ENCODE peak calls at places on chromosomes 1 and 21, in six cellular contexts. One of them, this sample, is unnamed.

GRCh38 chr1:7315316-7315715 is 455.8 kb upstream of the VAMP3 start:
- DNase-seq in neuronal stem cell: no peak
- DNase-seq in IMR-90: peak; percentile 49
- DNase-seq in mesendoderm: no peak
- DNase-seq in H1: no peak
- DNase-seq in mesenchymal stem cell: no peak
- DNase-seq in this sample: no peak

GRCh38 chr21:29436143-29436542 is 137.4 kb downstream of the BACH1 start:
- DNase-seq in neuronal stem cell: no peak
- DNase-seq in IMR-90: no peak
- DNase-seq in mesendoderm: no peak
- DNase-seq in H1: no peak
- DNase-seq in mesenchymal stem cell: no peak
- DNase-seq in this sample: no peak

GRCh38 chr1:47738560-47739182 is 258.5 kb downstream of the TRABD2B start:
- DNase-seq in neuronal stem cell: peak; percentile 78
- DNase-seq in IMR-90: peak; percentile 11
- DNase-seq in mesendoderm: peak; percentile 67
- DNase-seq in H1: no peak
- DNase-seq in mesenchymal stem cell: peak; percentile 8
- DNase-seq in this sample: peak; percentile 15

GRCh38 chr1:224873645-224874369 is 55.7 kb upstream of the DNAH14 start:
- DNase-seq in neuronal stem cell: no peak
- DNase-seq in IMR-90: peak; percentile 51
- DNase-seq in mesendoderm: no peak
- DNase-seq in H1: no peak
- DNase-seq in mesenchymal stem cell: peak; percentile 71
- DNase-seq in this sample: no peak

GRCh38 chr21:45985471-45986315 is 4.1 kb downstream of the COL6A1 start:
- DNase-seq in neuronal stem cell: no peak
- DNase-seq in IMR-90: no peak
- DNase-seq in mesendoderm: no peak
- DNase-seq in H1: no peak
- DNase-seq in mesenchymal stem cell: no peak
- DNase-seq in this sample: no peak

GRCh38 chr1:43422995-43423671 is 30.6 kb downstream of the HYI start:
- DNase-seq in neuronal stem cell: no peak
- DNase-seq in IMR-90: no peak
- DNase-seq in mesendoderm: no peak
- DNase-seq in H1: no peak
- DNase-seq in mesenchymal stem cell: no peak
- DNase-seq in this sample: no peak

GRCh38 chr21:45889961-45890360 is 91.6 kb upstream of the COL6A1 start:
- DNase-seq in neuronal stem cell: no peak
- DNase-seq in IMR-90: no peak
- DNase-seq in mesendoderm: no peak
- DNase-seq in H1: no peak
- DNase-seq in mesenchymal stem cell: peak; percentile 33
- DNase-seq in this sample: no peak

GRCh38 chr1:162680419-162681126 is 48.3 kb downstream of the DDR2 start:
- DNase-seq in neuronal stem cell: no peak
- DNase-seq in IMR-90: no peak
- DNase-seq in mesendoderm: peak; percentile 63
- DNase-seq in H1: no peak
- DNase-seq in mesenchymal stem cell: no peak
- DNase-seq in this sample: peak; percentile 79

GRCh38 chr1:42690477-42691156 is 8.4 kb downstream of the YBX1 start:
- DNase-seq in neuronal stem cell: no peak
- DNase-seq in IMR-90: peak; percentile 14
- DNase-seq in mesendoderm: no peak
- DNase-seq in H1: no peak
- DNase-seq in mesenchymal stem cell: no peak
- DNase-seq in this sample: peak; percentile 23

GRCh38 chr1:158095737-158096335 is 84.9 kb upstream of the CD1D start:
- DNase-seq in neuronal stem cell: no peak
- DNase-seq in IMR-90: peak; percentile 17
- DNase-seq in mesendoderm: peak; percentile 84
- DNase-seq in H1: peak; percentile 50
- DNase-seq in mesenchymal stem cell: peak; percentile 45
- DNase-seq in this sample: no peak

GRCh38 chr1:218536311-218536710 is 191.2 kb downstream of the TGFB2 start:
- DNase-seq in neuronal stem cell: no peak
- DNase-seq in IMR-90: no peak
- DNase-seq in mesendoderm: no peak
- DNase-seq in H1: no peak
- DNase-seq in mesenchymal stem cell: no peak
- DNase-seq in this sample: no peak

GRCh38 chr1:206663832-206664652 is 20.7 kb upstream of the MAPKAPK2 start:
- DNase-seq in neuronal stem cell: peak; percentile 89
- DNase-seq in IMR-90: peak; percentile 66
- DNase-seq in mesendoderm: peak; percentile 86
- DNase-seq in H1: no peak
- DNase-seq in mesenchymal stem cell: peak; percentile 68
- DNase-seq in this sample: peak; percentile 54

GRCh38 chr21:35127851-35128250 is 78.7 kb upstream of the RUNX1 start:
- DNase-seq in neuronal stem cell: no peak
- DNase-seq in IMR-90: no peak
- DNase-seq in mesendoderm: peak; percentile 57
- DNase-seq in H1: no peak
- DNase-seq in mesenchymal stem cell: peak; percentile 23
- DNase-seq in this sample: peak; percentile 52

GRCh38 chr21:15781986-15782385 is 52.2 kb downstream of the USP25 start:
- DNase-seq in neuronal stem cell: no peak
- DNase-seq in IMR-90: no peak
- DNase-seq in mesendoderm: no peak
- DNase-seq in H1: no peak
- DNase-seq in mesenchymal stem cell: no peak
- DNase-seq in this sample: peak; percentile 31

GRCh38 chr1:238648756-238649155 is 737.6 kb upstream of the CHRM3 start:
- DNase-seq in neuronal stem cell: no peak
- DNase-seq in IMR-90: no peak
- DNase-seq in mesendoderm: peak; percentile 3
- DNase-seq in H1: no peak
- DNase-seq in mesenchymal stem cell: no peak
- DNase-seq in this sample: no peak
- H2BK120ac ChIP-seq in neuronal stem cell: no peak overlapping the region
- H2BK120ac ChIP-seq in IMR-90: peak overlapping the region; percentile 87
- H2BK120ac ChIP-seq in mesendoderm: no peak overlapping the region
- H2BK120ac ChIP-seq in H1: no peak overlapping the region
- H2BK120ac ChIP-seq in mesenchymal stem cell: no peak overlapping the region
- H2BK120ac ChIP-seq in this sample: no peak overlapping the region

GRCh38 chr1:113871597-113872113 is at the start of gene PTPN22:
- DNase-seq in neuronal stem cell: no peak
- DNase-seq in IMR-90: peak; percentile 83
- DNase-seq in mesendoderm: no peak
- DNase-seq in H1: no peak
- DNase-seq in mesenchymal stem cell: peak; percentile 53
- DNase-seq in this sample: peak; percentile 5
- H3K4me3 ChIP-seq in neuronal stem cell: no peak within 1 kb of the TSS
- H3K4me3 ChIP-seq in IMR-90: no peak within 1 kb of the TSS
- H3K4me3 ChIP-seq in mesendoderm: no peak within 1 kb of the TSS
- H3K4me3 ChIP-seq in H1: no peak within 1 kb of the TSS
- H3K4me3 ChIP-seq in mesenchymal stem cell: no peak within 1 kb of the TSS
- H3K4me3 ChIP-seq in this sample: no peak within 1 kb of the TSS

GRCh38 chr1:182955596-182956588 is 2.9 kb upstream of the SHCBP1L start:
- DNase-seq in neuronal stem cell: no peak
- DNase-seq in IMR-90: peak; percentile 92
- DNase-seq in mesendoderm: no peak
- DNase-seq in H1: no peak
- DNase-seq in mesenchymal stem cell: peak; percentile 77
- DNase-seq in this sample: peak; percentile 24

GRCh38 chr1:182956708-182957365 is 3.9 kb upstream of the SHCBP1L start:
- DNase-seq in neuronal stem cell: no peak
- DNase-seq in IMR-90: no peak
- DNase-seq in mesendoderm: no peak
- DNase-seq in H1: no peak
- DNase-seq in mesenchymal stem cell: no peak
- DNase-seq in this sample: no peak

GRCh38 chr1:182957902-182958395 is 5.0 kb upstream of the SHCBP1L start:
- DNase-seq in neuronal stem cell: no peak
- DNase-seq in IMR-90: no peak
- DNase-seq in mesendoderm: peak; percentile 66
- DNase-seq in H1: peak; percentile 49
- DNase-seq in mesenchymal stem cell: no peak
- DNase-seq in this sample: no peak

DNA sequence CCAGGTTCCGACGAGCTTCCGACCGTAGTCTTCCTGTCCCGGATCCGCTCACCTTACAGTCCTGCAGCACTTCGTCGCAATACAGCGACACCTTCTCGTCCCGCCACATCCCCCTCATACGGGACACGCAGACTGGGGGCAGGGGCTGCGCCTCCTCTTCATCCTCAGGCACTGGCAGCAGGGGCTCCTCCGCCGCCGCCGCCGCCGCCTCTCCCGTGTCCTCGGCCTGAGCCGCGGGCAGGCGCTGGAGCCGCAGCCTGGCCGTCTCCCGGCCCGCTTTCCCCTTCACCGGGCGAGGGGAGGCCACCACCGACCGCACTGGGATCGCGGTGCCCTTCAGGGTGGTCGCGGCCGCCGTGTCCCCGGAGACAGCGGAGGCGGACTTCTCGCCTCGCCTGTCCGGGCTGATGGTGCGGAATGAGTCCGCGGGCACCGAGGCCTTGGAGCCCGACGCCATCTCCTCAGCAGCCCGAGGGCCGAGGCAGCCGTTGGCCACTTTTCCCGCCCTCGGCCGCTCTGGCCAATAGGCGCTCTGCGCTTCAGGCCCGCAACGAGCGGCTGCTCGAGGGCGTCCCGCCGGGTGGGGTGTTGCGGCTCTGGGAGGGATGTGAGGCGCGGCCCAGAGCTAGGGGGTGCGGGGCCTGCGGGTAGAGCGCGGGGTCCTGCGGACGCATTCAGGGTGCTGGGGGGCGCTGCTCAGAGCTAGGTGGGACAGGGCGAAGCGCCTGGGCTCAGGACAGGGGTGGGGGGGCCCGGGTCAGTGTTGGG is at the start of gene SHCBP1L:
- DNase-seq in neuronal stem cell: no peak
- DNase-seq in IMR-90: no peak
- DNase-seq in mesendoderm: no peak
- DNase-seq in H1: no peak
- DNase-seq in mesenchymal stem cell: no peak
- DNase-seq in this sample: no peak
- H2BK120ac ChIP-seq in neuronal stem cell: no peak within 1 kb of the TSS
- H2BK120ac ChIP-seq in IMR-90: no peak within 1 kb of the TSS
- H2BK120ac ChIP-seq in mesendoderm: no peak within 1 kb of the TSS
- H2BK120ac ChIP-seq in H1: no peak within 1 kb of the TSS
- H2BK120ac ChIP-seq in mesenchymal stem cell: no peak within 1 kb of the TSS
- H2BK120ac ChIP-seq in this sample: no peak within 1 kb of the TSS

GRCh38 chr1:156767879-156768608 is 709 bp downstream of the PRCC start:
- DNase-seq in neuronal stem cell: peak; percentile 49
- DNase-seq in IMR-90: no peak
- DNase-seq in mesendoderm: peak; percentile 58
- DNase-seq in H1: no peak
- DNase-seq in mesenchymal stem cell: peak; percentile 41
- DNase-seq in this sample: peak; percentile 12

GRCh38 chr1:156766288-156767100 is 841 bp upstream of the PRCC start:
- DNase-seq in neuronal stem cell: no peak
- DNase-seq in IMR-90: no peak
- DNase-seq in mesendoderm: peak; percentile 40
- DNase-seq in H1: no peak
- DNase-seq in mesenchymal stem cell: peak; percentile 18
- DNase-seq in this sample: peak; percentile 7

GRCh38 chr1:156768610-156769295 is 1.4 kb downstream of the PRCC start:
- DNase-seq in neuronal stem cell: no peak
- DNase-seq in IMR-90: no peak
- DNase-seq in mesendoderm: peak; percentile 71
- DNase-seq in H1: no peak
- DNase-seq in mesenchymal stem cell: no peak
- DNase-seq in this sample: no peak

GRCh38 chr1:156767101-156767878 is at the start of gene PRCC:
- DNase-seq in neuronal stem cell: peak; percentile 99
- DNase-seq in IMR-90: peak; percentile 100
- DNase-seq in mesendoderm: peak; percentile 100
- DNase-seq in H1: peak; percentile 98
- DNase-seq in mesenchymal stem cell: peak; percentile 100
- DNase-seq in this sample: peak; percentile 99

DNA sequence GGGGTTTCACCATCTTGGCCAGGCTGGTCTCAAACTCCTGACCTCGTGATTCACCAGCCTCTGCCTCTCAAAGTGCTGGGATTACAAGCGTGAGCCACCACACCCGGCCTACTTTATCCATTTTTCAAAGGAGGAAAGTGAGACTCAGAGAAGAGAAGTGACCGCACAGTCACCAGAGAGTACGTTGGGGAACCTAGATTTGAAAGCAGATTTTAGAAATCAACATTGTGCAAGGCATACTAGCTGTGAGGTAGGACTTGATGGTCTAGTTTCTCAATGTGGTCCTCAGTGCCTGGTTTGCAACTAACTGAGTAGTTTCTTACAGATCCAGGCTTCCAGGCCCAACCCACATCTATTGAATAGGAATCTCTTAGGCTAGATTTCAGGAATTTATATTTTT is 1.7 kb upstream of the PRCC start:
- DNase-seq in neuronal stem cell: no peak
- DNase-seq in IMR-90: no peak
- DNase-seq in mesendoderm: no peak
- DNase-seq in H1: no peak
- DNase-seq in mesenchymal stem cell: no peak
- DNase-seq in this sample: no peak
- H3K4me3 ChIP-seq in neuronal stem cell: no peak overlapping the region
- H3K4me3 ChIP-seq in IMR-90: no peak overlapping the region
- H3K4me3 ChIP-seq in mesendoderm: no peak overlapping the region
- H3K4me3 ChIP-seq in H1: no peak overlapping the region
- H3K4me3 ChIP-seq in mesenchymal stem cell: no peak overlapping the region
- H3K4me3 ChIP-seq in this sample: no peak overlapping the region

GRCh38 chr1:54407201-54407956 is 1.2 kb upstream of the SSBP3 start:
- DNase-seq in neuronal stem cell: peak; percentile 89
- DNase-seq in IMR-90: peak; percentile 93
- DNase-seq in mesendoderm: peak; percentile 98
- DNase-seq in H1: no peak
- DNase-seq in mesenchymal stem cell: peak; percentile 96
- DNase-seq in this sample: peak; percentile 76
- H2BK120ac ChIP-seq in neuronal stem cell: peak overlapping the region; percentile 29
- H2BK120ac ChIP-seq in IMR-90: peak overlapping the region; percentile 84
- H2BK120ac ChIP-seq in mesendoderm: peak overlapping the region; percentile 99
- H2BK120ac ChIP-seq in H1: peak overlapping the region; percentile 93
- H2BK120ac ChIP-seq in mesenchymal stem cell: peak overlapping the region; percentile 96
- H2BK120ac ChIP-seq in this sample: peak overlapping the region; percentile 97

DNA sequence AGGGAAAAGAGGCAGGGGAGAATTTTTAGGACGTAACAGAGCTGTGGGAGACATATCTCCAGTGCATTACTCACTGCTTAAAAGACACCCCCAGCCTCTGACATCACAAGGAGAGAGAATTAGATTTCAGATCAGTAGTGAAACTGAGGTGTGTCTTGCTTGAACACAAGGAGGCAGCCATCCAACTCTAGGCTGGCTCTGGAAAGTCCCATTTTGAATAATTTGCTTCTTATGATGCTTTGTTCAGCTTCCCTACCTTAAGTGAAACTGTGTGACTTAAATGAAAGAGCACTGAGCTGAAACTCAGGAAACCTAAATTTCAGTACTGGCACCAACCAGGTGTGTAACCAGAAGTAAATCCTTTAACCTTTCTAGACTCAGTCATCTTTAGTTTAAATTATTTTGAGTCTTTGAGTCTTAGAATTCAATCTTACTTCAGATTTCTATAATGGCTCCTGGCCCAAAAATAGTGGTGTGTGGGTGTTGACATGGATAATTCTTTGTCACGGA is 251.6 kb upstream of the SGIP1 start:
- DNase-seq in neuronal stem cell: no peak
- DNase-seq in IMR-90: peak; percentile 95
- DNase-seq in mesendoderm: no peak
- DNase-seq in H1: no peak
- DNase-seq in mesenchymal stem cell: peak; percentile 40
- DNase-seq in this sample: no peak
- H3K4me3 ChIP-seq in neuronal stem cell: no peak overlapping the region
- H3K4me3 ChIP-seq in IMR-90: no peak overlapping the region
- H3K4me3 ChIP-seq in mesendoderm: no peak overlapping the region
- H3K4me3 ChIP-seq in H1: no peak overlapping the region
- H3K4me3 ChIP-seq in mesenchymal stem cell: no peak overlapping the region
- H3K4me3 ChIP-seq in this sample: no peak overlapping the region